ENCODE peak calls at places on chromosomes 2 and 18, in six cellular contexts. One of them, this sample, is unnamed.

GRCh38 chr2:226483745-226484619 is 315.6 kb downstream of the IRS1 start:
- DNase-seq in astrocyte of the spinal cord: peak
- DNase-seq in fibroblast of mammary gland: peak
- DNase-seq in dorsolateral prefrontal cortex: no peak
- DNase-seq in MCF 10A: no peak
- DNase-seq in neural crest cell: no peak
- DNase-seq in this sample: no peak

GRCh38 chr2:6181525-6182270 is 489.5 kb downstream of the SOX11 start:
- DNase-seq in dorsolateral prefrontal cortex: no peak
- DNase-seq in neural crest cell: no peak
- DNase-seq in MCF 10A: peak
- DNase-seq in fibroblast of mammary gland: peak
- DNase-seq in astrocyte of the spinal cord: peak
- DNase-seq in this sample: no peak

GRCh38 chr2:142980246-142981068 is 103.0 kb downstream of the KYNU start:
- DNase-seq in astrocyte of the spinal cord: peak
- DNase-seq in MCF 10A: peak
- DNase-seq in neural crest cell: no peak
- DNase-seq in dorsolateral prefrontal cortex: no peak
- DNase-seq in fibroblast of mammary gland: peak
- DNase-seq in this sample: no peak

GRCh38 chr18:50395093-50395492 is 20.2 kb downstream of the SKA1 start:
- DNase-seq in astrocyte of the spinal cord: no peak
- DNase-seq in dorsolateral prefrontal cortex: no peak
- DNase-seq in neural crest cell: no peak
- DNase-seq in fibroblast of mammary gland: no peak
- DNase-seq in MCF 10A: no peak
- DNase-seq in this sample: no peak

GRCh38 chr2:85130407-85130806 is 2.8 kb upstream of the TCF7L1 start:
- DNase-seq in dorsolateral prefrontal cortex: no peak
- DNase-seq in MCF 10A: peak
- DNase-seq in neural crest cell: no peak
- DNase-seq in fibroblast of mammary gland: no peak
- DNase-seq in astrocyte of the spinal cord: no peak
- DNase-seq in this sample: no peak

GRCh38 chr18:9017900-9018217 is 84.6 kb upstream of the NDUFV2 start:
- DNase-seq in astrocyte of the spinal cord: no peak
- DNase-seq in dorsolateral prefrontal cortex: no peak
- DNase-seq in fibroblast of mammary gland: peak
- DNase-seq in MCF 10A: no peak
- DNase-seq in neural crest cell: no peak
- DNase-seq in this sample: no peak

GRCh38 chr2:186256540-186256939 is 229.5 kb upstream of the ZC3H15 start:
- DNase-seq in astrocyte of the spinal cord: peak
- DNase-seq in dorsolateral prefrontal cortex: no peak
- DNase-seq in fibroblast of mammary gland: peak
- DNase-seq in neural crest cell: no peak
- DNase-seq in MCF 10A: peak
- DNase-seq in this sample: no peak

GRCh38 chr2:179686718-179687342 is 174.6 kb downstream of the ZNF385B start:
- DNase-seq in neural crest cell: no peak
- DNase-seq in fibroblast of mammary gland: peak
- DNase-seq in dorsolateral prefrontal cortex: no peak
- DNase-seq in astrocyte of the spinal cord: no peak
- DNase-seq in MCF 10A: peak
- DNase-seq in this sample: no peak

GRCh38 chr2:200905618-200906296 is 16.6 kb downstream of the NIF3L1 start:
- DNase-seq in neural crest cell: peak
- DNase-seq in astrocyte of the spinal cord: peak
- DNase-seq in fibroblast of mammary gland: peak
- DNase-seq in MCF 10A: peak
- DNase-seq in dorsolateral prefrontal cortex: peak
- DNase-seq in this sample: peak

GRCh38 chr2:46364797-46365457 is 67.7 kb downstream of the EPAS1 start:
- DNase-seq in fibroblast of mammary gland: peak
- DNase-seq in dorsolateral prefrontal cortex: no peak
- DNase-seq in neural crest cell: peak
- DNase-seq in MCF 10A: peak
- DNase-seq in astrocyte of the spinal cord: peak
- DNase-seq in this sample: no peak

GRCh38 chr2:211396815-211397214 is 840.4 kb downstream of the CPS1 start:
- DNase-seq in dorsolateral prefrontal cortex: no peak
- DNase-seq in astrocyte of the spinal cord: no peak
- DNase-seq in fibroblast of mammary gland: no peak
- DNase-seq in neural crest cell: no peak
- DNase-seq in MCF 10A: no peak
- DNase-seq in this sample: no peak

GRCh38 chr2:30807249-30807648 is at the start of gene CAPN13:
- DNase-seq in dorsolateral prefrontal cortex: no peak
- DNase-seq in astrocyte of the spinal cord: no peak
- DNase-seq in fibroblast of mammary gland: no peak
- DNase-seq in neural crest cell: no peak
- DNase-seq in MCF 10A: peak
- DNase-seq in this sample: no peak

GRCh38 chr2:241049739-241050623 is 51.6 kb downstream of the SNED1 start:
- DNase-seq in astrocyte of the spinal cord: no peak
- DNase-seq in dorsolateral prefrontal cortex: no peak
- DNase-seq in MCF 10A: no peak
- DNase-seq in fibroblast of mammary gland: no peak
- DNase-seq in neural crest cell: peak
- DNase-seq in this sample: no peak

GRCh38 chr2:36489296-36489695 is 108.7 kb downstream of the FEZ2 start:
- DNase-seq in neural crest cell: no peak
- DNase-seq in dorsolateral prefrontal cortex: no peak
- DNase-seq in fibroblast of mammary gland: peak
- DNase-seq in MCF 10A: peak
- DNase-seq in astrocyte of the spinal cord: peak
- DNase-seq in this sample: no peak

GRCh38 chr2:241506793-241507429 is 1.5 kb downstream of the STK25 start:
- DNase-seq in neural crest cell: no peak
- DNase-seq in dorsolateral prefrontal cortex: no peak
- DNase-seq in MCF 10A: no peak
- DNase-seq in astrocyte of the spinal cord: no peak
- DNase-seq in fibroblast of mammary gland: no peak
- DNase-seq in this sample: no peak

GRCh38 chr18:57329856-57330255 is 22.5 kb upstream of the ST8SIA3 start:
- DNase-seq in astrocyte of the spinal cord: no peak
- DNase-seq in fibroblast of mammary gland: no peak
- DNase-seq in dorsolateral prefrontal cortex: no peak
- DNase-seq in MCF 10A: no peak
- DNase-seq in neural crest cell: no peak
- DNase-seq in this sample: no peak

GRCh38 chr2:216328347-216328746 is 43.9 kb downstream of the MARCHF4 start:
- DNase-seq in MCF 10A: peak
- DNase-seq in fibroblast of mammary gland: peak
- DNase-seq in astrocyte of the spinal cord: peak
- DNase-seq in dorsolateral prefrontal cortex: no peak
- DNase-seq in neural crest cell: no peak
- DNase-seq in this sample: no peak
- TF ChIP-seq CTCF in MCF 10A: peak
- TF ChIP-seq CTCF in fibroblast of mammary gland: peak
- TF ChIP-seq CTCF in astrocyte of the spinal cord: peak
- TF ChIP-seq CTCF in dorsolateral prefrontal cortex: no peak
- TF ChIP-seq CTCF in neural crest cell: no peak
- TF ChIP-seq CTCF in this sample: no peak

DNA sequence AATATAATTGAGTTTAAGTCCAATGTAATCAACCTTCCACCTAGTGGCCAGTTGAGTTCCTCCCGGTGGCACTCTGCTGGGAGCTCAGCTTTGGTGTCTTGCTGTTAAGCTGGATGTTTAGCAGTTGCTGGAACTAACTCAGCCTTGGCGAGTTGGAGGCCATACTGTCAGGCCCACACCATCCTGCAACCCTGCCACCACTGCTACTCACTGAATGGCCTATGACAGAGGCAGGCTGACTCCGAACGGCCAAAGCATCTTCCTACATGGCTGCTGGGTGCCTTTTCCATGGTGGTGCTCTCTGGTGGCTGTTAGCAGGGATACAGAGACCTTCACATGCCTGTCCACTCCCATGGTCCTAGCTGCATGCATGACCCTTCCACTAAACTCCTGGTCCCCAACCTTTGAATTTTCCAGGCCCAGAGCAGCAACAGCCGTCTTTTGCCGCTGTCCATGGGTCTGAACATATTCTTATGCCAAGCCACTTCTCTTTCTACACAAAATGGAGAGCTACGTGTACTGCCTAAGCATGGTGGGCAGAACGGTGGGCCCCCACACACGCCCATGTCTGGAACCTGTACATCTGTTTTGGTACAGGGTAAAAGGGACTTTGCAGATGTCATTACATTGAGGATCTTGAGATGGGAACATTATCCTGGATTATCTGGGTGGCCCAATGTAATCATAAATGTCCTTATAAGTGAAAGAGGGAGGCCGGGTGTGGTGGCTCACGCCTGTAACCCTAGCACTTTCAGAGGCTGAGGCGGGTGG is 15.0 kb upstream of the TRAF3IP1 start:
- DNase-seq in MCF 10A: peak
- DNase-seq in dorsolateral prefrontal cortex: no peak
- DNase-seq in neural crest cell: no peak
- DNase-seq in fibroblast of mammary gland: no peak
- DNase-seq in astrocyte of the spinal cord: no peak
- DNase-seq in this sample: no peak
- TF ChIP-seq CTCF in MCF 10A: peak
- TF ChIP-seq CTCF in dorsolateral prefrontal cortex: no peak
- TF ChIP-seq CTCF in neural crest cell: peak
- TF ChIP-seq CTCF in fibroblast of mammary gland: peak
- TF ChIP-seq CTCF in astrocyte of the spinal cord: peak
- TF ChIP-seq CTCF in this sample: peak

GRCh38 chr18:13793819-13794218 is 30.1 kb upstream of the MC5R start:
- DNase-seq in astrocyte of the spinal cord: no peak
- DNase-seq in dorsolateral prefrontal cortex: no peak
- DNase-seq in fibroblast of mammary gland: no peak
- DNase-seq in neural crest cell: no peak
- DNase-seq in MCF 10A: no peak
- DNase-seq in this sample: no peak
- TF ChIP-seq CTCF in astrocyte of the spinal cord: no peak
- TF ChIP-seq CTCF in dorsolateral prefrontal cortex: no peak
- TF ChIP-seq CTCF in fibroblast of mammary gland: no peak
- TF ChIP-seq CTCF in neural crest cell: no peak
- TF ChIP-seq CTCF in MCF 10A: no peak
- TF ChIP-seq CTCF in this sample: no peak

DNA sequence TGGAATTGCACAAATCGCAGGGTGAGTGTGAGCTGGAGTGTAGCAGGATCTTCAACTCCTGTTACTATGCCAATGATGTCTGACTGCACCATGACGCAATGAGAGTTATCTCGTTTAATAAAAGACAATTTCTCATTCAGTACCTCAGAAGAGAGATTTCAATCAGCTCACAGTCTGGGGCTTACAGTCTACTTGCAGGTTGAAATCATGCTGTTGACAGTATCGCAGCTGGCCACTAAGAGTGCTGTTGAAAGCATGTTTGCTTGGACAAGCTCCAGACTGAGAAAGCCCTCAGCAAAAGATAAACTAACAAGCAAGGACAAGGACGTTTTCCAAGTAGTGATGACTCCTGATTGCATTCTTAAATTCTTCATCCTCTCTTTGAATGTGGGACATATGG is 145.2 kb upstream of the SYT4 start:
- DNase-seq in neural crest cell: no peak
- DNase-seq in MCF 10A: peak
- DNase-seq in fibroblast of mammary gland: no peak
- DNase-seq in dorsolateral prefrontal cortex: no peak
- DNase-seq in astrocyte of the spinal cord: peak
- DNase-seq in this sample: no peak
- TF ChIP-seq CTCF in neural crest cell: peak
- TF ChIP-seq CTCF in MCF 10A: no peak
- TF ChIP-seq CTCF in fibroblast of mammary gland: no peak
- TF ChIP-seq CTCF in dorsolateral prefrontal cortex: no peak
- TF ChIP-seq CTCF in astrocyte of the spinal cord: no peak
- TF ChIP-seq CTCF in this sample: no peak

GRCh38 chr2:49687873-49688272 is 533.6 kb upstream of the FSHR start:
- DNase-seq in neural crest cell: no peak
- DNase-seq in fibroblast of mammary gland: no peak
- DNase-seq in MCF 10A: no peak
- DNase-seq in astrocyte of the spinal cord: peak
- DNase-seq in dorsolateral prefrontal cortex: no peak
- DNase-seq in this sample: no peak
- TF ChIP-seq CTCF in neural crest cell: peak
- TF ChIP-seq CTCF in fibroblast of mammary gland: peak
- TF ChIP-seq CTCF in MCF 10A: peak
- TF ChIP-seq CTCF in astrocyte of the spinal cord: no peak
- TF ChIP-seq CTCF in dorsolateral prefrontal cortex: peak
- TF ChIP-seq CTCF in this sample: no peak

GRCh38 chr2:195573314-195573713 is 83.7 kb upstream of the SLC39A10 start:
- DNase-seq in MCF 10A: no peak
- DNase-seq in astrocyte of the spinal cord: no peak
- DNase-seq in neural crest cell: no peak
- DNase-seq in fibroblast of mammary gland: no peak
- DNase-seq in dorsolateral prefrontal cortex: no peak
- DNase-seq in this sample: no peak

GRCh38 chr2:195572894-195573293 is 84.1 kb upstream of the SLC39A10 start:
- DNase-seq in fibroblast of mammary gland: no peak
- DNase-seq in neural crest cell: no peak
- DNase-seq in dorsolateral prefrontal cortex: no peak
- DNase-seq in MCF 10A: no peak
- DNase-seq in astrocyte of the spinal cord: no peak
- DNase-seq in this sample: no peak

GRCh38 chr2:195575021-195575420 is 82.0 kb upstream of the SLC39A10 start:
- DNase-seq in fibroblast of mammary gland: peak
- DNase-seq in astrocyte of the spinal cord: no peak
- DNase-seq in MCF 10A: peak
- DNase-seq in dorsolateral prefrontal cortex: no peak
- DNase-seq in neural crest cell: no peak
- DNase-seq in this sample: no peak

GRCh38 chr2:195574305-195574704 is 82.7 kb upstream of the SLC39A10 start:
- DNase-seq in neural crest cell: no peak
- DNase-seq in MCF 10A: no peak
- DNase-seq in astrocyte of the spinal cord: no peak
- DNase-seq in fibroblast of mammary gland: no peak
- DNase-seq in dorsolateral prefrontal cortex: no peak
- DNase-seq in this sample: no peak

DNA sequence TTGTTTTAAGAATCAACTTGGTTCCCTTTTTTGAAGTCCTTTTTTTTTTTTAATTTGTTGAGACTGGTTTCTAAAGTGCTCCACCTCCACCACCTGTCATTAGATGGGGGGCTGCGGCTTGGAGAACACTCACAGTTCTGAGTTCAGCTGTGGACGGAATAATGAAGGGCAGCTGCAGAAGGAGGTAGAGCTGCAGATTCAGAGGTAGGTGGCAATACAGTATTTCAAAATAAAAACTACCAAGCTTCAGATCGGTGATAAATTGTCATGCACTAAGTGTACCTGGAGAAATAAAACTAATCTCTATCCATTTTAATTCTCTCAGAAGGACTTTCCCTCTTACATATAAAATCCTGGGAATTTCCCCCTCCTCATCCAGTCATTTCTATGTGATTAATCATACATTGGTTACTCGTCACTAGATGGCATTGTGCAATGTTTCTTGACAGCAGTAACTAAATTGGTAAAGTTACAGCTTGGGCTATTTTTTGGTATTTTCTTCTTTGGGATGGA is 81.1 kb upstream of the SLC39A10 start:
- DNase-seq in astrocyte of the spinal cord: peak
- DNase-seq in fibroblast of mammary gland: peak
- DNase-seq in MCF 10A: peak
- DNase-seq in dorsolateral prefrontal cortex: no peak
- DNase-seq in neural crest cell: no peak
- DNase-seq in this sample: no peak
- TF ChIP-seq CTCF in astrocyte of the spinal cord: no peak
- TF ChIP-seq CTCF in fibroblast of mammary gland: no peak
- TF ChIP-seq CTCF in MCF 10A: no peak
- TF ChIP-seq CTCF in dorsolateral prefrontal cortex: peak
- TF ChIP-seq CTCF in neural crest cell: no peak
- TF ChIP-seq CTCF in this sample: no peak

This sample was measured in CD14-positive monocyte.